ENCODE peak calls at places on chromosomes 4 and X, in ten cellular contexts. M, F, Z, G, Y, T, U, E, K and I are unnamed samples.

GRCh38 chrX:79413009-79413408 is 45.9 kb upstream of the ITM2A start:
- DNase-seq in F (peak), T (peak), K (no peak), E (peak), Z (peak), U (no peak), Y (peak), G (peak), M (peak), I (no peak)

GRCh38 chr4:36064147-36064546 is 180.2 kb downstream of the ARAP2 start:
- DNase-seq in T (no peak), M (no peak), G (no peak), Y (peak), K (no peak), Z (no peak), U (no peak), F (no peak), E (peak), I (peak)

GRCh38 chr4:141501395-141501794 is 135.0 kb upstream of the IL15 start:
- DNase-seq in E (peak), K (no peak), M (no peak), Y (no peak), G (no peak), U (no peak), F (no peak), T (no peak), Z (peak), I (no peak)

GRCh38 chrX:68292471-68292870 is 140.8 kb downstream of the OPHN1 start:
- DNase-seq in Y (peak), U (no peak), Z (peak), E (peak), T (no peak), M (peak), G (no peak), K (no peak), F (no peak), I (no peak)

GRCh38 chr4:111806331-111806730 is 338.9 kb upstream of the FAM241A start:
- DNase-seq in U (no peak), Y (peak), F (no peak), G (no peak), E (no peak), Z (no peak), T (no peak), K (peak), M (no peak), I (no peak)

GRCh38 chr4:71231073-71231752 is 107.6 kb upstream of the SLC4A4 start:
- DNase-seq in M (peak), U (peak), Y (no peak), F (peak), G (no peak), E (peak), K (peak), T (peak), Z (peak), I (peak)

GRCh38 chr4:83989835-83990234 is 453.9 kb downstream of the GPAT3 start:
- DNase-seq in M (no peak), U (no peak), Z (no peak), T (no peak), Y (no peak), G (no peak), F (no peak), E (no peak), K (no peak), I (no peak)

GRCh38 chrX:74133156-74133796 is 170.7 kb upstream of the ZCCHC13 start:
- DNase-seq in G (peak), Y (peak), T (peak), E (peak), K (peak), F (peak), M (peak), U (no peak), Z (peak), I (no peak)

GRCh38 chrX:136528645-136529315 is 3.2 kb upstream of the VGLL1 start:
- DNase-seq in M (no peak), E (peak), G (no peak), U (no peak), T (no peak), Y (peak), K (peak), Z (no peak), F (no peak), I (no peak)

GRCh38 chrX:118536204-118536603 is 40.6 kb downstream of the DOCK11 start:
- DNase-seq in F (no peak), T (no peak), M (no peak), G (no peak), U (no peak), K (no peak), Z (no peak), Y (no peak), E (no peak), I (no peak)

GRCh38 chr4:67104145-67104544 is 441.2 kb downstream of the CENPC start:
- DNase-seq in M (no peak), F (no peak), G (no peak), E (no peak), K (no peak), Z (no peak), Y (no peak), U (no peak), T (no peak), I (no peak)

GRCh38 chr4:41359836-41360213 is 103.1 kb downstream of the UCHL1 start:
- DNase-seq in Z (no peak), Y (no peak), T (no peak), E (no peak), G (no peak), U (no peak), K (no peak), F (no peak), M (no peak), I (no peak)

GRCh38 chr4:874071-874470 is 48.1 kb upstream of the CPLX1 start:
- DNase-seq in K (no peak), M (no peak), G (no peak), U (no peak), Z (no peak), F (peak), T (no peak), Y (no peak), E (no peak), I (no peak)

GRCh38 chr4:168070903-168071302 is 21.4 kb upstream of the ANXA10 start:
- DNase-seq in F (no peak), M (peak), Y (no peak), U (no peak), K (no peak), G (no peak), E (peak), Z (no peak), T (peak), I (no peak)

GRCh38 chr4:186920486-186920885 is 196.8 kb upstream of the FAT1 start:
- DNase-seq in Y (no peak), T (no peak), G (no peak), U (no peak), E (peak), M (peak), Z (peak), F (peak), K (no peak), I (no peak)

GRCh38 chrX:31551913-31552312 is 480.1 kb upstream of the FTHL17 start:
- DNase-seq in U (no peak), Z (peak), M (no peak), F (no peak), T (no peak), Y (no peak), K (no peak), E (no peak), G (no peak), I (no peak)

GRCh38 chr4:105022811-105023667 is 123.6 kb upstream of the TET2 start:
- DNase-seq in K (no peak), T (no peak), U (no peak), F (no peak), Y (peak), E (peak), M (peak), Z (peak), G (no peak), I (no peak)

GRCh38 chrX:18425199-18426003 is at the start of gene CDKL5:
- DNase-seq in Y (peak), M (peak), F (peak), U (peak), K (peak), Z (peak), T (peak), E (peak), G (peak), I (peak)

GRCh38 chrX:139932901-139933796 is at the start of gene ATP11C:
- DNase-seq in Z (peak), Y (peak), M (peak), T (peak), G (peak), E (peak), K (peak), F (peak), U (peak), I (peak)

GRCh38 chr4:6404611-6405416 is 67.6 kb downstream of the PPP2R2C start:
- DNase-seq in T (no peak), M (no peak), G (no peak), Y (no peak), U (no peak), F (no peak), Z (no peak), K (peak), E (no peak), I (peak)

GRCh38 chrX:131802836-131803626 is 220.1 kb upstream of the STK26 start:
- DNase-seq in G (peak), Y (peak), E (no peak), K (peak), M (peak), T (peak), F (no peak), Z (peak), U (peak), I (peak)
- H3K4me3 ChIP-seq in G (peak), Y (peak), E (no peak), K (no peak), M (peak), T (peak), F (no peak), Z (peak), U (no peak), I (no peak)

DNA sequence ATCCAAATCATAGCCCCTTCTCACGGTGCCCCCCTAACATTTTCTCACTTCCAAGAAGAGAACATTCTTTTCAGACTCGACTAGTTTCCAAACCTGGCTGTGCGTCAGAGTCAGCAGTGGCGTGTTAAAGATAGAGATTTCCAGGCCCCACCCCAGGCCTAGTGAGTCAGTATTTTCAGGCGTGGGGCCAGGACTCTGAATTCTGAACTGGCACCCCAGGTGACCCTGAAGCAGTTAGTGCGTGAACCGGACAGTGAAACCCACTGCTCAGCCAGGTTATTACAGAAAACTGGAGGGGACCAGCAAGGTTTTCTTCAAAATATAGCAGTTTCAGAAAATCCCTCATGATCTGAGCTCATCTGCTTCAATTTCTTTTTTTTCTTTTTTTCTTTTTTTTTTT is 35.0 kb upstream of the BCOR start:
- DNase-seq in G (no peak), Y (peak), T (no peak), E (peak), U (peak), Z (peak), F (no peak), M (peak), K (no peak), I (peak)
- H3K4me3 ChIP-seq in G (no peak), Y (no peak), T (no peak), E (no peak), U (no peak), Z (no peak), F (no peak), M (no peak), K (no peak), I (no peak)

GRCh38 chrX:107676559-107677378 is 48.5 kb downstream of the PRPS1 start:
- DNase-seq in Z (peak), U (peak), E (peak), T (peak), K (peak), F (peak), G (no peak), Y (peak), M (peak), I (peak)

GRCh38 chrX:107673933-107674479 is 45.7 kb downstream of the PRPS1 start:
- DNase-seq in E (peak), U (peak), M (peak), T (peak), Z (no peak), K (no peak), G (peak), Y (no peak), F (peak), I (peak)

GRCh38 chrX:107675823-107676555 is 47.7 kb downstream of the PRPS1 start:
- DNase-seq in G (no peak), M (peak), Z (peak), E (no peak), F (no peak), K (no peak), U (no peak), T (peak), Y (no peak), I (no peak)

GRCh38 chrX:107674480-107675364 is 46.4 kb downstream of the PRPS1 start:
- DNase-seq in Z (no peak), M (peak), T (peak), F (peak), G (no peak), K (no peak), Y (no peak), U (peak), E (peak), I (peak)

GRCh38 chrX:107675365-107675654 is 47.0 kb downstream of the PRPS1 start:
- DNase-seq in F (no peak), Z (no peak), K (no peak), U (no peak), T (no peak), G (no peak), M (no peak), E (no peak), Y (no peak), I (no peak)
- H3K4me3 ChIP-seq in F (no peak), Z (no peak), K (no peak), U (no peak), T (peak), G (no peak), M (peak), E (peak), Y (peak), I (peak)

GRCh38 chr4:163161536-163162205 is 5.0 kb downstream of the NAF1 start:
- DNase-seq in F (peak), Z (peak), T (no peak), G (no peak), K (no peak), E (peak), U (no peak), Y (peak), M (peak), I (no peak)

GRCh38 chr4:163157157-163157556 is 9.5 kb downstream of the NAF1 start:
- DNase-seq in U (no peak), Y (no peak), T (no peak), M (peak), G (no peak), Z (peak), F (no peak), K (no peak), E (peak), I (no peak)
- H3K4me3 ChIP-seq in U (no peak), Y (no peak), T (no peak), M (no peak), G (no peak), Z (peak), F (peak), K (no peak), E (no peak), I (no peak)

GRCh38 chrX:72663737-72664136 is 50.4 kb downstream of the PHKA1 start:
- DNase-seq in T (peak), G (no peak), Z (no peak), U (no peak), E (peak), M (no peak), K (no peak), F (no peak), Y (no peak), I (no peak)

GRCh38 chrX:72662020-72662747 is 51.9 kb downstream of the PHKA1 start:
- DNase-seq in M (no peak), Z (no peak), G (no peak), Y (no peak), T (no peak), F (no peak), U (no peak), K (no peak), E (no peak), I (no peak)

DNA sequence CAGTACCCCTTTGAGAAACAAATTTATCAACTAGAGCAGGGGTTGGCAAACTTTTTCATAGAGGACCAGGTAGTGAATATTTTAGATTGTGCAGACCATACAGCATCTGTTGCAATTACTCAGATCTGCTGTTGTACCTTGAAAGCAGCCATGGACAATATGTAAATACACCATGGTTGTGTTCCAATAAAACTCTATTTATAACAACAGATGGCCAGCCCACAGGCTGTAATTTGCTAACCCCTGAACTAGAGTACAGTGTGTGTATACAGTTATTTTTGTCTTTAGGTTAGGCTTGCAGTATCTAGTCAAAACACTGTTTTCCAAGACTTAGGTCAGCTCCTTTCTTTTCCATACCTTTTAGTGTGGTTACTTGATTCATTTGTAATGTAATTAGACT is 54.4 kb downstream of the PHKA1 start:
- DNase-seq in F (no peak), K (no peak), Y (no peak), U (no peak), G (no peak), E (no peak), Z (no peak), M (no peak), T (no peak), I (no peak)
- H3K4me3 ChIP-seq in F (no peak), K (no peak), Y (no peak), U (no peak), G (no peak), E (no peak), Z (no peak), M (no peak), T (no peak), I (no peak)

DNA sequence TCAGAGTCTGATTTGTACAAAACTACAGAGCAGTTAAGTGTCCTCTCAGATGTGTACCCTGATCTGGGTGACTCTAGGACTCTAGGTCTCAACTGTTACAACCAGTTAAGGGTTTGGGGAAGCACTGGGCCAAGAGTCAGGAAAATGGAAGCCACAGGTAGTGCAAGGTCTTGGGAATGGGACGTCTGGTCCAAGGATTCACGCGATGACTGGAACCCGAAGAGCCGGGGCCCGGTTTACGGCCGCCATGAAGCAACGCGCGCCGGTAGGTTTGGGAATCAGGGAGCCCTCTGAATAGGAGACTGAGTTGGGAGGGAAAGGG is 321 bp upstream of the HPRT1 start:
- DNase-seq in Z (no peak), E (no peak), G (no peak), F (no peak), Y (no peak), U (no peak), T (no peak), M (no peak), K (no peak), I (no peak)
- H3K4me3 ChIP-seq in Z (peak), E (peak), G (peak), F (peak), Y (peak), U (peak), T (peak), M (peak), K (peak), I (peak)

GRCh38 chr4:8095956-8096689 is 62.5 kb downstream of the ABLIM2 start:
- DNase-seq in Y (peak), Z (peak), M (no peak), K (no peak), T (no peak), G (no peak), E (no peak), F (no peak), U (no peak), I (peak)
- H3K4me3 ChIP-seq in Y (no peak), Z (no peak), M (no peak), K (no peak), T (no peak), G (no peak), E (no peak), F (no peak), U (no peak), I (no peak)